ENCODE peak calls at places on chromosomes 1 and 21, in nine cellular contexts. B is HL-60, G is left ventricle myocardium inferior, T is hepatocyte, U is psoas muscle, J is spleen, H is thyroid gland, N is endodermal cell, I is heart left ventricle. E is an unnamed sample.

GRCh38 chr1:79006564-79006963 is at the start of gene ADGRL4:
- DNase-seq in B (no peak), G (peak), T (peak), U (peak), J (peak), H (peak), N (peak), I (peak), E (peak)

GRCh38 chr1:93625582-93626327 is 55.9 kb downstream of the BCAR3 start:
- DNase-seq in B (no peak), G (no peak), T (no peak), U (no peak), J (no peak), H (no peak), N (no peak), I (peak), E (no peak)

GRCh38 chr1:9942399-9942938 is 722 bp downstream of the LZIC start:
- DNase-seq in B (peak), G (no peak), T (peak), U (no peak), J (no peak), H (no peak), N (peak), I (no peak), E (no peak)

GRCh38 chr1:167491586-167492408 is 26.5 kb downstream of the CD247 start:
- DNase-seq in B (peak), G (no peak), T (no peak), U (no peak), J (no peak), H (peak), N (peak), I (no peak), E (no peak)

GRCh38 chr1:161989108-161989507 is 34.6 kb downstream of the OLFML2B start:
- DNase-seq in B (no peak), G (no peak), T (no peak), U (no peak), J (no peak), H (no peak), N (no peak), I (no peak), E (no peak)

GRCh38 chr1:163085041-163085903 is 16.1 kb downstream of the RGS4 start:
- DNase-seq in B (no peak), G (no peak), T (no peak), U (no peak), J (no peak), H (no peak), N (no peak), I (no peak), E (no peak)

GRCh38 chr1:205041998-205042910 is 758 bp upstream of the CNTN2 start:
- DNase-seq in B (no peak), G (no peak), T (no peak), U (no peak), J (no peak), H (no peak), N (no peak), I (no peak), E (no peak)

GRCh38 chr1:109802136-109802900 is 38.6 kb upstream of the EPS8L3 start:
- DNase-seq in B (no peak), G (no peak), T (no peak), U (peak), J (no peak), H (no peak), N (peak), I (no peak), E (no peak)

DNA sequence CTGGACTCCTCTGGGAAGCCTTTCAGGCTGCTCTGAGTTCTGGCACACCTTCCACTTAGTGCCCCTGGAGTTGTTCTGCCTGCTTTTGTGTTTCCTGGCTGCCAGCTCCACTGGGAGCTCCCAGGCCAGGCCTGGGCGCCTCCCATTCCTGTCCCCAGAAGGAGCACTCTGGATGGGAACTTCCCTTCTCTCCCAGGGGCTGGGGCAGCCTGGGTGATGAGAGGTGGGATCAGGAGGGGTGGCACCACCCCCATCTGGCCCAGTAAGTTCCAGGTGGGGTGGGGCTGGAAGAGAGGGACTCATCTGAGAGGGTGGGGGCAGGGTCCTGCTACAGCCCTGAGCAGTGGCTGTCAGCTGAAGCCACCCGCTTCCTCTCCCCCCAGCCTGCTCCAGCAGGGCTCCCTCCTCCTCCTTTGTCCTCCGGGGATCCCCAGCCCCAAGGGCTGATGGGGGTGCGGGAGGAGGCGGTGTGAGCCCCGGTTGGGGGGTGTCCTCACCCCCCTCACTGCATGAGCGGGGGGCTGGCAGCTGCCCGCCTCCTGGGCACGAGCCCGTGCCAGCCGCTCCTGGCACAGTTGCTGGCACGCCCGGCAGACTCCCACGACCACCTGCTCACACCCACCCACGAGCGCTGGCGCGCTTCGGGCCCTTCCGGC is 4.7 kb downstream of the FOXO6 start:
- DNase-seq in B (no peak), G (no peak), T (no peak), U (no peak), J (no peak), H (peak), N (peak), I (no peak), E (peak)
- H3K4me3 ChIP-seq in B (peak), G (peak), T (peak), U (peak), J (peak), H (no peak), N (no peak), I (peak), E (peak)

GRCh38 chr1:941027-941587 is 17.4 kb downstream of the SAMD11 start:
- DNase-seq in B (no peak), G (no peak), T (no peak), U (no peak), J (no peak), H (no peak), N (no peak), I (no peak), E (no peak)
- TF ChIP-seq CTCF in B (no peak), G (no peak), T (no peak), U (no peak), J (no peak), H (no peak), N (no peak), I (no peak), E (no peak)

GRCh38 chr1:208668991-208669390 is 424.8 kb upstream of the PLXNA2 start:
- DNase-seq in B (no peak), G (no peak), T (peak), U (no peak), J (no peak), H (no peak), N (peak), I (no peak), E (no peak)
- H3K27ac ChIP-seq in B (no peak), G (no peak), T (no peak), U (no peak), J (no peak), H (no peak), N (no peak), I (no peak), E (no peak)

DNA sequence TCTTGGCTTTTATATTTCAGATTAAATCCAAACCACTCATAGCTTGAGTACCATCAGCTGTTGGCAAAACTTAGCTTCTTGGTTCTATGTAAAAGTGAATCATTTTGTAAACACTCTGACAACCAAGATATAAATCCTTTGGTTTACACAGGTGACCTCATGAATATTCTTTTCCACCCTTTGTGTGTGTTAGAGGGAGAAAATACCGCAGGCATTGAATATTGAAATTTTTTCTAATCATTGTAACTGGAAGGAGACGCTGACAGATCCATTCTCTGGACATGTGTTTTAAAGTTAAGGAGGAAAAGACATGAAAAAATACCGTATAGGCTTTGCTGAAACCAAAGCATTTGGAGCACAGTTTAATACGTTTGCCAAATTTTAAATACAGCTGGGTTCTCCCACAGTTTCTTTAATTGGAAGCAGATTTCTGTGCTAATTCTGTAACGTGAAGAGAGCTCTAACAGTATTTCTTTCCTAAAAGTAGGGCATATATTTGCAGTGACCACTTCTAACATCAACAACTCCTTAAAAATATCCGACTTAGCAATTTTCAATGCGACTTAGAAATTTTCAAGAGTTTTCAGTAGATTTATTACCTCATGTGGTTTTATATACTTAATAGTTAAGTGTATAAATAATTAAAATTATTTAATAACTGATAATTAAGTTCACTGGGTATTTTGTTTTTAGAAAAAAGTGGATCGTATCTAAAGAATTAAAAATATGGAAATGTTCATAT is 388.2 kb downstream of the USP25 start:
- DNase-seq in B (no peak), G (no peak), T (peak), U (no peak), J (no peak), H (no peak), N (no peak), I (no peak), E (no peak)
- H3K4me3 ChIP-seq in B (no peak), G (peak), T (no peak), U (no peak), J (no peak), H (no peak), N (no peak), I (no peak), E (no peak)

GRCh38 chr1:248849152-248849551 is 9.7 kb downstream of the ZNF692 start:
- DNase-seq in B (no peak), G (no peak), T (no peak), U (no peak), J (no peak), H (peak), N (peak), I (no peak), E (no peak)

GRCh38 chr1:248847956-248848561 is 10.0 kb downstream of the ZNF672 start:
- DNase-seq in B (no peak), G (no peak), T (no peak), U (no peak), J (no peak), H (no peak), N (peak), I (no peak), E (no peak)

GRCh38 chr1:248849637-248850036 is 9.2 kb downstream of the ZNF692 start:
- DNase-seq in B (no peak), G (no peak), T (no peak), U (no peak), J (no peak), H (no peak), N (peak), I (no peak), E (no peak)

GRCh38 chr1:248848596-248848995 is 10.3 kb downstream of the ZNF692 start:
- DNase-seq in B (no peak), G (no peak), T (no peak), U (no peak), J (no peak), H (no peak), N (peak), I (no peak), E (no peak)

GRCh38 chr1:248847181-248847955 is 9.3 kb downstream of the ZNF672 start:
- DNase-seq in B (no peak), G (no peak), T (no peak), U (no peak), J (no peak), H (no peak), N (peak), I (no peak), E (no peak)
- TF ChIP-seq CTCF in B (no peak), G (no peak), T (no peak), U (no peak), J (no peak), H (no peak), N (no peak), I (no peak), E (no peak)

DNA sequence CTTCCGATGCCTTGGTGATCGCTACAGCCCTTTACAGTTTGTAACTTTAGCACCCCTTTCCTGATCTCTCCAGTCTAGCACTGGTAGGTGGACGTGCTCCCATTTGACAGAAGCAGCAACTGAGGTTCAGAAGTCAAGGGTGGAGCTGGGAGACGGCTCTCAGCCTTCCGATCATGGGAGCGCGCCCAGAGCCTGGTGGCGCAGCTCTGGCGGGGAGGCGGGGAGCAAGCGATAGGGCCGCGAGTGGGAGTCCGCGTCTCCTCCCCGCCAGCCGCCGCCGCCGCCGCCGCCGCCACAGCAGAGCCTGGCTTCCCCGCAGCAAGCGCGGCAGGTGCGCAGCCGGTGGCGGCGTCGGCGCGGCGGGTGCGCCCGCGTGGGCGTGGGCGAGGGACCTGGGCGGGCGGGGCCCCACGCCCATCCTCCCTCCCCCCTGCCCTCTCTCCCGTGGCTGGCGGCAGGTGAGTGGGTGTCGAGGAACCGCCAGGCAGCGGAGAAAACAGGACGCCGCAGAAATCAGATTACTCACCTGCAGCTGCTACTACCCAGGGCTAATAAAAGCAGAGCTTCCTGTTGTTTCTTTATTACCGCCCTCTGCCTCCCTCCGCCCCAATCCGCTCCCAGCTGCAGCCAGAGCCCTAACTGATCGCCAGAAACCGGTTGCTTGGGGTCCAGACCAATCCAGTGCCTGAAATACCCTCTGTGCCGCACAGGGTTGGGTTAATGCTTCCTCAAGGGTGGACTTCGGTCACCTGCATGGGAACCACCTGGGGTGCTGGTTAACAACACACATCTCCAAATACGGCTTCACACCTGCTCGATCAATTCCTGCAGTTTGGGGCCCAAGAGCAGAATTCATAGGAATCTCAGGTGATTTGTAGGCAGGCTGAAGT is 60.2 kb upstream of the ID3 start:
- DNase-seq in B (no peak), G (no peak), T (peak), U (peak), J (peak), H (peak), N (peak), I (peak), E (peak)
- H3K27ac ChIP-seq in B (no peak), G (no peak), T (no peak), U (no peak), J (peak), H (no peak), N (no peak), I (no peak), E (no peak)

DNA sequence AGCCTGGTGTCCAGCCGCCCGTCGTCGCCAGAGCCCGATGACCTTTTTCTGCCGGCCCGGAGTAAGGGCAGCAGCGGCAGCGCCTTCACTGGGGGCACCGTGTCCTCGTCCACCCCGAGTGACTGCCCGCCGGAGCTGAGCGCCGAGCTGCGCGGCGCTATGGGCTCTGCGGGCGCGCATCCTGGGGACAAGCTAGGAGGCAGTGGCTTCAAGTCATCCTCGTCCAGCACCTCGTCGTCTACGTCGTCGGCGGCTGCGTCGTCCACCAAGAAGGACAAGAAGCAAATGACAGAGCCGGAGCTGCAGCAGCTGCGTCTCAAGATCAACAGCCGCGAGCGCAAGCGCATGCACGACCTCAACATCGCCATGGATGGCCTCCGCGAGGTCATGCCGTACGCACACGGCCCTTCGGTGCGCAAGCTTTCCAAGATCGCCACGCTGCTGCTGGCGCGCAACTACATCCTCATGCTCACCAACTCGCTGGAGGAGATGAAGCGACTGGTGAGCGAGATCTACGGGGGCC is 1.2 kb downstream of the OLIG2 start:
- DNase-seq in B (no peak), G (no peak), T (no peak), U (no peak), J (no peak), H (no peak), N (peak), I (no peak), E (no peak)
- H3K4me3 ChIP-seq in B (peak), G (no peak), T (no peak), U (no peak), J (no peak), H (no peak), N (no peak), I (no peak), E (no peak)